ENCODE peak calls at places on chromosome 10, in nine cellular contexts. Y is H9, N is IMR-90, C is fibroblast of lung, D is OCI-LY7, L is GM23338, Q is neural progenitor cell, K is SK-N-SH, F is astrocyte. P is an unnamed sample.

GRCh38 chr10:102504976-102505300 is 1.2 kb downstream of the SUFU start:
- DNase-seq in L (no peak), K (no peak), C (no peak), Y (no peak), N (no peak), Q (no peak), F (no peak), D (no peak), P (no peak)

GRCh38 chr10:97407211-97407951 is 6.2 kb upstream of the RRP12 start:
- DNase-seq in D (peak; percentile 89), L (peak; percentile 90), C (peak; percentile 68), Q (peak; percentile 89), K (peak; percentile 79), Y (peak; percentile 92), N (peak; percentile 78), F (peak; percentile 58), P (peak; percentile 93)

GRCh38 chr10:68576118-68576517 is 16.0 kb downstream of the TET1 start:
- DNase-seq in Q (peak; percentile 36), D (no peak), Y (peak; percentile 69), F (no peak), L (peak; percentile 58), K (no peak), C (no peak), N (no peak), P (no peak)

GRCh38 chr10:58932821-58933314 is 243.6 kb upstream of the PHYHIPL start:
- DNase-seq in C (peak; percentile 80), F (peak; percentile 67), D (no peak), N (peak; percentile 24), Y (no peak), K (no peak), L (no peak), Q (no peak), P (no peak)

GRCh38 chr10:94403034-94403822 is 887 bp downstream of the TBC1D12 start:
- DNase-seq in K (peak; percentile 82), Q (peak; percentile 79), F (peak; percentile 67), N (peak; percentile 67), Y (peak; percentile 47), D (peak; percentile 76), C (peak; percentile 76), L (peak; percentile 62), P (peak; percentile 85)

GRCh38 chr10:14142631-14143270 is 188.0 kb downstream of the FRMD4A start:
- DNase-seq in Q (no peak), D (no peak), K (no peak), F (no peak), N (no peak), C (no peak), Y (no peak), L (no peak), P (peak; percentile 56)

GRCh38 chr10:69952801-69953200 is 99.8 kb upstream of the MACROH2A2 start:
- DNase-seq in K (no peak), L (peak; percentile 81), F (no peak), D (peak; percentile 66), C (no peak), Q (peak; percentile 87), N (no peak), Y (no peak), P (no peak)

GRCh38 chr10:69573056-69573806 is at the start of gene NEUROG3:
- DNase-seq in Y (peak; percentile 50), D (peak; percentile 27), K (peak; percentile 71), Q (peak; percentile 65), N (no peak), C (no peak), F (no peak), L (peak; percentile 74), P (no peak)

GRCh38 chr10:22649390-22649841 is 65.0 kb downstream of the PIP4K2A start:
- DNase-seq in Q (no peak), N (no peak), D (no peak), K (no peak), F (no peak), C (no peak), Y (no peak), L (no peak), P (no peak)

GRCh38 chr10:103652599-103653281 is 159.2 kb downstream of the NEURL1 start:
- DNase-seq in K (no peak), D (no peak), Q (no peak), L (no peak), F (no peak), Y (no peak), N (no peak), C (no peak), P (no peak)
- TF ChIP-seq CTCF in K (no peak), D (no peak), Q (no peak), L (no peak), F (no peak), Y (no peak), N (no peak), C (no peak), P (no peak)

DNA sequence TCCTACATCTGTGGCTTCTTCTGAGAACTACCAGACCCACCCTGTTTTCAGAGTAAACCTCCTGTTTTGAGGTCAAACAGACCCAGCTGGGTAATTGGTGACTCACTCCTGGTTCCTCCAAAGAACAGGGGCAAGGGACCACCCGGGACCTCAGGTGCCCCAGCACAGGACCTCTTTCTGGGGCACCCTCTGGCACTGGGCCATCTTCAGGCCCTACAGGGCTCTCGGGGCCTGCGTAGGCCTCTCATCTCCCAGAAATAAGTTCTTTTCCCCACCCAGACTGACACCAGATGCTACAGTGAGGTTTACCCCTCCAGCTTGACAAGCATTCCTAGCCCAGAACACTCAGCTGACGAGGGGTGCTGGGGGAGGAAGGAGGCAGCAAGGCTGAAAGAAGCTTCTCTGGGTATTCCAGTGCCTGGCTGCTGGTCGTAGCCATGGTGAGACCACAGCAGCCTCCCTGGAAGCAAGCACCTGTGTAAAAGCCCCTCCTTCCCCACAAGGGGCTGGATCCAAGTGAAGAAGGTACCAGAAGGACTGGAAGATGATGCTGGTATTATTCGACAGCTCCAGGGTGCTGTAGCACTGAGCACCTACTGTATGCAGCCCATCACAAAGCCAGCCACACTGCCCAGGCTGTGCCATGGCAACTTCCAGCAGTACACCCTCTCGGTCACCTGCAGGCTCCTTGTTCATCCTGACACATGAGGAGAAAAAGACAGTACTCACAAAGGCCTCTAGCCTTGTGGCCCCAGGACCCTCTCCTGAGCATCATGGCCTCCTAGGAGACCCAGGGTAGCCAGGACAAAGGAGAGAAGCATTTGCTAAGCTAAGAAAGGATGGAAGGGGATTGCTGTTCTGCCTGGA is 47.4 kb downstream of the ALOX5 start:
- DNase-seq in L (no peak), Y (no peak), D (no peak), K (no peak), F (no peak), N (no peak), Q (peak; percentile 0), C (no peak), P (no peak)
- H3K4me2 ChIP-seq in L (no peak overlapping the region), Y (no peak overlapping the region), D (no peak overlapping the region), K (no peak overlapping the region), F (no peak overlapping the region), N (no peak overlapping the region), Q (no peak overlapping the region), C (no peak overlapping the region), P (no peak overlapping the region)

GRCh38 chr10:72255977-72256729 is 17.6 kb upstream of the DDIT4 start:
- DNase-seq in Y (no peak), F (no peak), D (no peak), C (no peak), L (no peak), K (no peak), N (no peak), Q (no peak), P (no peak)

GRCh38 chr10:72253002-72253401 is 20.7 kb upstream of the DDIT4 start:
- DNase-seq in N (no peak), Q (no peak), C (no peak), D (no peak), K (no peak), L (no peak), F (no peak), Y (no peak), P (no peak)

GRCh38 chr10:72257051-72257892 is 16.5 kb upstream of the DDIT4 start:
- DNase-seq in N (no peak), Q (peak; percentile 74), D (peak; percentile 32), L (no peak), C (no peak), Y (no peak), K (no peak), F (no peak), P (no peak)

GRCh38 chr10:72251635-72252034 is 22.1 kb upstream of the DDIT4 start:
- DNase-seq in C (no peak), Q (no peak), Y (no peak), D (no peak), L (no peak), F (no peak), N (no peak), K (no peak), P (no peak)

GRCh38 chr10:72254891-72255568 is 18.7 kb upstream of the DDIT4 start:
- DNase-seq in K (peak; percentile 84), N (peak; percentile 57), C (peak; percentile 52), L (peak; percentile 87), Y (peak; percentile 90), D (no peak), Q (peak; percentile 80), F (peak; percentile 33), P (peak; percentile 93)
- TF ChIP-seq CTCF in K (no peak), N (no peak), C (no peak), L (no peak), Y (no peak), D (no peak), Q (no peak), F (no peak), P (no peak)

DNA sequence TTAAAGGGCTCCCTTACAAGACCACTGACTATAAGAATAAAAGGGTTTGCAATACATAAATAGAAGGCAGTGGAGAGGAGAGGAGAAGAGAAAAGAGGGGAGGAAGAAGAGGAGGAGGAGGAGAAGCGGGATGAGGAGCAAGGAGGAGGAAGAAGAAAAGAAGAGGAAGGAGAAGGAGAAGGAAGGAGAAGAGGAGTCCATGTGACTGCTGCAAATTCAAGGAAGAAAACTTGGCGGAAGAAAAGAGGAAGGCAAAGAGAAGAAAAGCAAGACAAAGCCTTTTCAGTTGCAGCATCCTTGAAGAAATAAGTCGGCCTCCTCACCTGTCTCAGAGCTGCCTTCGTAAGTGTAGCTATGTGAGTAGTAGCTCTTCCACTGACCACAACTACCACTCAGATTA is 22.6 kb downstream of the ASAH2 start:
- DNase-seq in K (no peak), D (no peak), F (no peak), N (no peak), Q (no peak), C (no peak), L (no peak), Y (no peak), P (no peak)
- H3K4me2 ChIP-seq in K (no peak overlapping the region), D (no peak overlapping the region), F (no peak overlapping the region), N (no peak overlapping the region), Q (no peak overlapping the region), C (no peak overlapping the region), L (no peak overlapping the region), Y (no peak overlapping the region), P (no peak overlapping the region)

GRCh38 chr10:35223016-35223415 is 96.4 kb downstream of the CREM start:
- DNase-seq in C (no peak), F (no peak), K (no peak), D (no peak), N (no peak), Q (peak; percentile 31), L (peak; percentile 32), Y (peak; percentile 43), P (no peak)
- TF ChIP-seq CTCF in C (no peak), F (no peak), K (peak; percentile 15), D (peak; percentile 51), N (no peak), Q (peak; percentile 51), L (peak; percentile 53), Y (peak; percentile 53), P (no peak)

GRCh38 chr10:11515596-11516418 is 95.6 kb downstream of the USP6NL start:
- DNase-seq in N (peak; percentile 70), Q (peak; percentile 60), Y (no peak), F (peak; percentile 21), K (peak; percentile 55), L (peak; percentile 74), C (peak; percentile 45), D (peak; percentile 84), P (peak; percentile 51)
- H3K4me2 ChIP-seq in N (no peak overlapping the region), Q (no peak overlapping the region), Y (no peak overlapping the region), F (no peak overlapping the region), K (no peak overlapping the region), L (no peak overlapping the region), C (no peak overlapping the region), D (peak overlapping the region; percentile 63), P (no peak overlapping the region)

GRCh38 chr10:107011113-107011512 is 153.4 kb downstream of the SORCS1 start:
- DNase-seq in Q (peak; percentile 24), N (no peak), C (no peak), F (no peak), L (peak; percentile 63), D (no peak), K (no peak), Y (no peak), P (no peak)
- TF ChIP-seq CTCF in Q (peak; percentile 40), N (no peak), C (no peak), F (no peak), L (peak; percentile 54), D (no peak), K (no peak), Y (peak; percentile 58), P (no peak)